ENCODE peak calls at places on chromosomes 13 and 19, in seven cellular contexts. V is activated B cell treated with CpG ODN at 0.5 μM for 24 hours, L is fibroblast of pulmonary artery, M is NCI-H1105, O is AG09309, T is small intestine, N is breast epithelium. R is an unnamed sample.

GRCh38 chr13:98533912-98534311 is 43.0 kb downstream of the STK24 start:
- DNase-seq in V (no peak), L (no peak), M (no peak), O (no peak), T (no peak), N (no peak), R (no peak)

GRCh38 chr13:111629933-111630332 is 309.5 kb downstream of the TEX29 start:
- DNase-seq in V (no peak), L (no peak), M (peak), O (no peak), T (no peak), N (no peak), R (peak)

GRCh38 chr13:19927117-19927734 is 31.3 kb upstream of the ZMYM2 start:
- DNase-seq in V (no peak), L (peak), M (no peak), O (peak), T (peak), N (no peak), R (no peak)

GRCh38 chr13:92649140-92649813 is 577.3 kb upstream of the GPC6 start:
- DNase-seq in V (no peak), L (no peak), M (peak), O (no peak), T (peak), N (no peak), R (no peak)

GRCh38 chr13:94033830-94034642 is 445.4 kb downstream of the DCT start:
- DNase-seq in V (no peak), L (no peak), M (no peak), O (no peak), T (no peak), N (no peak), R (no peak)

GRCh38 chr19:4064551-4065260 is 2.0 kb downstream of the ZBTB7A start:
- DNase-seq in V (peak), L (no peak), M (no peak), O (no peak), T (peak), N (no peak), R (no peak)

GRCh38 chr19:36449059-36449670 is 30.7 kb upstream of the ZFP82 start:
- DNase-seq in V (no peak), L (no peak), M (no peak), O (no peak), T (no peak), N (no peak), R (no peak)

GRCh38 chr19:33393286-33394005 is 19.9 kb downstream of the CEBPG start:
- DNase-seq in V (no peak), L (no peak), M (no peak), O (no peak), T (no peak), N (peak), R (no peak)

GRCh38 chr19:39497850-39498261 is 891 bp upstream of the DLL3 start:
- DNase-seq in V (no peak), L (peak), M (peak), O (no peak), T (peak), N (no peak), R (peak)

GRCh38 chr13:48185018-48185417 is 48.0 kb upstream of the ITM2B start:
- DNase-seq in V (no peak), L (no peak), M (no peak), O (no peak), T (no peak), N (no peak), R (no peak)

GRCh38 chr13:67299731-67300130 is 69.6 kb upstream of the PCDH9 start:
- DNase-seq in V (no peak), L (peak), M (no peak), O (no peak), T (no peak), N (no peak), R (no peak)

GRCh38 chr13:77751513-77752456 is 54.3 kb downstream of the SLAIN1 start:
- DNase-seq in V (no peak), L (peak), M (peak), O (no peak), T (peak), N (no peak), R (peak)

GRCh38 chr13:40064154-40064713 is 408.8 kb downstream of the COG6 start:
- DNase-seq in V (no peak), L (no peak), M (no peak), O (no peak), T (no peak), N (no peak), R (no peak)

R was measured in NCI-H2029.